ENCODE peak calls at places on chromosomes 6 and 20, in five cellular contexts. G is aorta, R is GM23338, H is right lobe of liver, M is neural progenitor cell. S is an unnamed sample.

GRCh38 chr20:32509639-32510066 is 75.5 kb downstream of the NOL4L start:
- DNase-seq in G (peak), R (no peak), H (no peak), M (no peak), S (no peak)

GRCh38 chr6:45665859-45666258 is 288.1 kb upstream of the SUPT3H start:
- DNase-seq in G (no peak), R (no peak), H (no peak), M (peak), S (no peak)

GRCh38 chr20:57657537-57658446 is 37.6 kb upstream of the ZBP1 start:
- DNase-seq in G (peak), R (no peak), H (peak), M (no peak), S (no peak)

GRCh38 chr6:2157441-2158127 is 87.8 kb downstream of the GMDS start:
- DNase-seq in G (no peak), R (no peak), H (no peak), M (no peak), S (no peak)

GRCh38 chr6:14638562-14638931 is 521.0 kb downstream of the CD83 start:
- DNase-seq in G (no peak), R (no peak), H (no peak), M (no peak), S (no peak)

GRCh38 chr6:311679-312220 is 19.5 kb downstream of the DUSP22 start:
- DNase-seq in G (no peak), R (no peak), H (peak), M (no peak), S (no peak)

GRCh38 chr6:6806793-6807518 is 218.4 kb downstream of the LY86 start:
- DNase-seq in G (peak), R (no peak), H (peak), M (no peak), S (no peak)

GRCh38 chr20:47348539-47349142 is 7.9 kb downstream of the ZMYND8 start:
- DNase-seq in G (no peak), R (no peak), H (no peak), M (peak), S (no peak)

GRCh38 chr20:36480456-36481048 is 60.8 kb upstream of the MYL9 start:
- DNase-seq in G (no peak), R (no peak), H (no peak), M (no peak), S (no peak)

GRCh38 chr6:35663447-35664235 is 25.1 kb downstream of the FKBP5 start:
- DNase-seq in G (no peak), R (peak), H (no peak), M (peak), S (no peak)

GRCh38 chr6:136086686-136087085 is 163.4 kb downstream of the MTFR2 start:
- DNase-seq in G (no peak), R (no peak), H (no peak), M (no peak), S (no peak)

GRCh38 chr20:34947336-34947735 is 8.3 kb downstream of the GSS start:
- DNase-seq in G (no peak), R (no peak), H (no peak), M (no peak), S (no peak)

GRCh38 chr6:39083111-39083702 is 31.8 kb downstream of the SAYSD1 start:
- DNase-seq in G (no peak), R (no peak), H (no peak), M (no peak), S (no peak)

GRCh38 chr6:145067430-145067829 is 667.9 kb downstream of the EPM2A start:
- DNase-seq in G (no peak), R (no peak), H (no peak), M (no peak), S (no peak)

GRCh38 chr6:29948277-29948676 is 5.9 kb downstream of the HLA-A start:
- DNase-seq in G (no peak), R (no peak), H (no peak), M (no peak), S (no peak)

GRCh38 chr20:59605691-59606364 is 1.5 kb downstream of the PHACTR3 start:
- DNase-seq in G (no peak), R (no peak), H (no peak), M (peak), S (no peak)
- H3K4me3 ChIP-seq in G (no peak), R (peak), H (no peak), M (peak), S (no peak)

GRCh38 chr6:75205776-75206334 is at the start of gene COL12A1:
- DNase-seq in G (peak), R (peak), H (peak), M (peak), S (peak)
- H3K4me3 ChIP-seq in G (peak), R (peak), H (peak), M (peak), S (no peak)

DNA sequence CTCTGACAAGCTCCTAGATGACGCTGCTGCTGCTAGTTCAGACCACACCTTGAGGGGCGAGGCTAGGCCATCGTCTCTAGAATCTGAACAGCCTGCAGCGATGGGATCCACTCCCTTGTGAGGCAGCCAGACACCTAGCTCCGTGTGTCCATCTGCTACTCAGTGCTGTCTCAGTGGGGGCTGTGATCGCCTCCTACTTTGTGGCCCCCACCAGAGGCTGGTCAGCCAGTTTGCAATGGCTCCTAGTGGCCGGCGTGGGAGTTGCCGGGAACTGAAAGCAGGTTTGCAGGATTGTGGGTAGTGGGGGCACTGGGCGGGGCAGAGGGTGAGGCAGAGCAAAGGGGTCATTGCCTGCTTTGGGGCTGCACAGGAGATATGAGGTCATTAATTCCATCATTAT is 2.8 kb downstream of the CCN5 start:
- DNase-seq in G (no peak), R (peak), H (no peak), M (peak), S (no peak)
- H3K4me3 ChIP-seq in G (no peak), R (no peak), H (no peak), M (no peak), S (no peak)

GRCh38 chr6:10561566-10562088 is 40.5 kb downstream of the GCNT2 start:
- DNase-seq in G (no peak), R (no peak), H (no peak), M (no peak), S (no peak)
- H3K4me3 ChIP-seq in G (no peak), R (peak), H (no peak), M (no peak), S (no peak)

GRCh38 chr6:7999201-7999600 is 65.0 kb downstream of the BLOC1S5 start:
- DNase-seq in G (no peak), R (no peak), H (no peak), M (no peak), S (no peak)

GRCh38 chr6:7997311-7997710 is 66.9 kb downstream of the BLOC1S5 start:
- DNase-seq in G (no peak), R (no peak), H (no peak), M (no peak), S (no peak)

GRCh38 chr6:7996538-7997225 is 67.5 kb downstream of the BLOC1S5 start:
- DNase-seq in G (no peak), R (no peak), H (no peak), M (no peak), S (peak)

GRCh38 chr6:7998103-7998725 is 66.0 kb downstream of the BLOC1S5 start:
- DNase-seq in G (no peak), R (no peak), H (no peak), M (no peak), S (no peak)

GRCh38 chr6:8000080-8001035 is 63.8 kb downstream of the BLOC1S5 start:
- DNase-seq in G (no peak), R (no peak), H (no peak), M (no peak), S (no peak)
- H3K4me3 ChIP-seq in G (no peak), R (no peak), H (no peak), M (no peak), S (no peak)

GRCh38 chr6:138689849-138690248 is 83.7 kb upstream of the CCDC28A start:
- DNase-seq in G (no peak), R (no peak), H (no peak), M (no peak), S (no peak)

GRCh38 chr6:138692978-138693909 is 80.3 kb upstream of the CCDC28A start:
- DNase-seq in G (peak), R (peak), H (peak), M (peak), S (peak)

GRCh38 chr6:138691595-138692057 is 81.9 kb upstream of the CCDC28A start:
- DNase-seq in G (no peak), R (peak), H (no peak), M (peak), S (no peak)

GRCh38 chr6:138692058-138692977 is 81.3 kb upstream of the CCDC28A start:
- DNase-seq in G (peak), R (peak), H (peak), M (peak), S (peak)

DNA sequence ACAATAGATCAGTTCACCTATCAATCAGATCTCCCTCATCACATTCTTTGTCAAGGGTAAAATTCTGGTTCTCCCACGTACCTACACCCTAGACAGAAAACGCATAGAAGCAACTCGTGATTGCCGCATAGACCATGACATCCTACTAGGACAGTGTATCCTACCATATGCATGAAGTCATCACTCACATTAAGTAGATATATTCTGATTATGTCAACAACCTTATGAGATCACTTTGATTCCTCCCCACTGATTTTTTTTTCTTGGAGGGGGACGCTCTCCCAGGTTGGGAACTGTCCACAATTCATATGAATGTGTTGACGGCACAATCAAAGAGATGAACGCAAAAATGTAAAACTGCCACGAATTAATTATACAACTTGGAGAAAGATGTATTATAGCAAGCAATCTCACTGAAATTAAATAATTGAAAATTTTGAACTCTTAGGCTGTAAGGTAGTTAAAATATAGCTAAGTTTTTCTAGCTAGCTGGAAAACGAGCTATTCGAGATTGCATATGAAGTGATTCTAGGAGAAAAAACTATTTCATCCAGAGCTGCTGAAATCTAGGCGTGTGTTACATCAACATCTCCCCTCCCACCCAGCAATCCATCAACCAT is 82.5 kb upstream of the CCDC28A start:
- DNase-seq in G (no peak), R (no peak), H (no peak), M (no peak), S (no peak)
- H3K4me3 ChIP-seq in G (no peak), R (peak), H (peak), M (peak), S (no peak)

GRCh38 chr6:104969108-104969507 is 12.2 kb downstream of the LIN28B start:
- DNase-seq in G (no peak), R (peak), H (no peak), M (peak), S (no peak)

GRCh38 chr6:104973404-104973803 is 16.5 kb downstream of the LIN28B start:
- DNase-seq in G (no peak), R (no peak), H (no peak), M (no peak), S (no peak)

DNA sequence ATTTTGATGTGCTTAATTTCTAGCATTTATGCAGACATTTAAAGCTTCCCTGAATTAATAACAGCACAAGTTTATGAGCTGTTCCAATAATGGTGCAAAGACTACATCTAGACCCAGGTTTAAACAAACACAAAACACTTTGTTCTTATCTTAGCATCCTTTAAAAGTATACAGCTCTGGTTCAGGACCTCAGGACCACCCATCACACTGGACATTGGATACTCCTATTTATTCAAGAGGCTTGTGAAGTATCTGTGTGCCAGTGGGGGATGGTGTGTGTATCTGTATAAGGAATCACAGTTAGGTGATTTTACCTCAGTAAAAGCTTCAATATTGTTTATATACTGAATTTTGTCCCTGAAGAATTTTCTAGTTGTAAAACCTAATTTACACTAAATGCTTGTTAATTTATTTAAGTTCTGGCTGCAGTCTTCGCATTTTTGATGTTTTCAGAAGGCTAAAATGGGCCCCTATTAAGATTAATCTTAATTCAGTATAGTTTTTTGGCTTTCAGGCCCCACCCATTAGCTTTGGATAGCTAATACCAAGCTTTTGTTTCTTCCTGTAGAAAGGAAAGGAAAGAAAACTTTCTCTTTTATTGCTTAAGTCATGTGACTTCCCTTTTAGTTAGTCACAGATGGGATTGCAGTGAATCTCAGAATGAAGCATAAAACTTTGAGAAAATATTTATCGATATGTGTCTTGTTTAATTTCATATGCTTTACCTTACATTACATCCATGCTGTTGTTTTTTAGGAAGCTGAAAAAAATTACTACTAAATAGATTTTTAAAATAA is 13.1 kb downstream of the LIN28B start:
- DNase-seq in G (no peak), R (no peak), H (no peak), M (peak), S (no peak)
- H3K4me3 ChIP-seq in G (no peak), R (peak), H (no peak), M (peak), S (no peak)

GRCh38 chr20:62342910-62343309 is 24.2 kb downstream of the LAMA5 start:
- DNase-seq in G (no peak), R (no peak), H (no peak), M (no peak), S (no peak)

GRCh38 chr20:62337558-62338293 is 29.4 kb downstream of the LAMA5 start:
- DNase-seq in G (no peak), R (no peak), H (peak), M (no peak), S (no peak)

GRCh38 chr20:62338294-62338620 is 28.9 kb downstream of the LAMA5 start:
- DNase-seq in G (no peak), R (no peak), H (no peak), M (no peak), S (no peak)

GRCh38 chr20:62336775-62337557 is 30.1 kb downstream of the LAMA5 start:
- DNase-seq in G (no peak), R (no peak), H (no peak), M (no peak), S (no peak)

DNA sequence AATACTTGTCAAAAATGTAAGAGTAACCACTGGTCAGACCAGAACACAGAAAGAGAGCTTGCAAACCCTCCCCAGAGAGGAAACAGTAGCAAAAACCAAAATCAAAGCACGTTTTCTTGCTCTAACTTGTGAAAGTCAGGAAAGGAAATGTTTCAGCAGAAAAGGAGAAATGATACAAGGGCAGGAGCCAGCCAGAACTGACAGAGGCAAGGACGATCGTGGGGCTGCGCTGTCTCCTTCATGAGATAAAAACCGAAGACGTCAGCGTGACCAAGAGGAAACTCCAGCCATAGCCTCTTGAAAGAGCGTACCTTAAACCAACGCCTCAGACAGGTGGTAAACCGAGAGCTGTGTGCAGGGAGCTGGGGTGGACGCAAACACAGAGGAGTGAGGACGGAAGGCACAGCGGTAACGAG is 27.5 kb downstream of the LAMA5 start:
- DNase-seq in G (no peak), R (no peak), H (peak), M (no peak), S (no peak)
- H3K4me3 ChIP-seq in G (no peak), R (no peak), H (no peak), M (no peak), S (no peak)

DNA sequence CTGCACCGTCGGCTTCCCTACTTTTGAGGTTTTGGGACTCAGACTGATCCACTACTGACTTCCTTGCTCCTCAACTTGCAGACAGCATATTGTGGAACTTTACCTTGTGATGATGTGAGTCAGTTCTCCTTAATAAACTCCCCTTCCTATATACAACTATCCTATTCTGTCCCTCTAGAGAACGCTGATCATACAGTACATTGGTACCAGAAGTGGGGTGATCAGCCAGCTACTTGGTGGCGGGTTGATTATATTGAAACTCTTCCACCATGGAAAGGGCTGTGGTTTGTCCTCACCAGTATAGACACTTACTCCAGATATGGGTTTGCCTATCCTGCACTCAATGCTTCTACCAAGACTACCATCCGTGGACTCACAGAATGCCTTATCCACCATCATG is 7.6 kb upstream of the TAF4 start:
- DNase-seq in G (no peak), R (no peak), H (no peak), M (no peak), S (no peak)
- H3K4me3 ChIP-seq in G (no peak), R (no peak), H (no peak), M (no peak), S (no peak)

S was measured in BE2C.